ENCODE peak calls at places on chromosomes 6 and 20, in ten cellular contexts. X is AG10803; V is heart left ventricle; O is BE2C; B is adrenal gland; S is fibroblast of pulmonary artery; D is right cardiac atrium; L is thyroid gland; Q is Karpas-422; T is CD8-positive, alpha-beta T cell. U is an unnamed sample.
A peak's percentile ranks its signal among the peaks of the same experiment; 100 is the strongest.

GRCh38 chr20:17936791-17937687 is 31.6 kb downstream of the SNX5 start:
- DNase-seq in X (peak; percentile 69), V (peak; percentile 62), O (no peak), B (no peak), S (peak; percentile 72), D (peak; percentile 89), L (peak; percentile 50), Q (no peak), T (no peak), U (peak; percentile 19)

GRCh38 chr6:54467384-54467783 is 159.1 kb downstream of the TINAG start:
- DNase-seq in X (no peak), V (no peak), O (no peak), B (no peak), S (no peak), D (no peak), L (no peak), Q (no peak), T (no peak), U (no peak)

GRCh38 chr6:143337201-143337949 is 113.1 kb downstream of the ADAT2 start:
- DNase-seq in X (no peak), V (peak; percentile 25), O (peak; percentile 79), B (peak; percentile 56), S (peak; percentile 23), D (peak; percentile 75), L (peak; percentile 36), Q (peak; percentile 85), T (no peak), U (no peak)

GRCh38 chr6:134003542-134003951 is 48.9 kb downstream of the SLC2A12 start:
- DNase-seq in X (peak; percentile 51), V (no peak), O (no peak), B (no peak), S (no peak), D (no peak), L (no peak), Q (no peak), T (no peak), U (no peak)

GRCh38 chr6:124487778-124488431 is 474.3 kb upstream of the RNF217 start:
- DNase-seq in X (no peak), V (no peak), O (no peak), B (no peak), S (peak; percentile 18), D (no peak), L (no peak), Q (no peak), T (no peak), U (no peak)

GRCh38 chr20:49181265-49181877 is 6.8 kb downstream of the STAU1 start:
- DNase-seq in X (no peak), V (no peak), O (no peak), B (no peak), S (no peak), D (no peak), L (no peak), Q (no peak), T (no peak), U (no peak)

GRCh38 chr6:119890470-119890869 is 540.9 kb upstream of the MAN1A1 start:
- DNase-seq in X (no peak), V (no peak), O (no peak), B (no peak), S (no peak), D (no peak), L (no peak), Q (no peak), T (no peak), U (no peak)

GRCh38 chr6:108031968-108032367 is 42.6 kb downstream of the OSTM1 start:
- DNase-seq in X (no peak), V (no peak), O (peak; percentile 5), B (no peak), S (no peak), D (peak; percentile 32), L (no peak), Q (no peak), T (no peak), U (no peak)

GRCh38 chr6:41286544-41287346 is at the start of gene TREM1:
- DNase-seq in X (peak; percentile 70), V (peak; percentile 42), O (no peak), B (peak; percentile 61), S (peak; percentile 96), D (peak; percentile 58), L (no peak), Q (no peak), T (no peak), U (no peak)

GRCh38 chr6:55869731-55870130 is 5.7 kb downstream of the BMP5 start:
- DNase-seq in X (no peak), V (no peak), O (no peak), B (no peak), S (no peak), D (no peak), L (no peak), Q (no peak), T (no peak), U (no peak)

GRCh38 chr6:55868910-55869479 is 6.4 kb downstream of the BMP5 start:
- DNase-seq in X (no peak), V (no peak), O (no peak), B (no peak), S (no peak), D (no peak), L (no peak), Q (no peak), T (no peak), U (peak; percentile 15)

GRCh38 chr6:55875420-55875819 is at the start of gene BMP5:
- DNase-seq in X (no peak), V (no peak), O (no peak), B (no peak), S (no peak), D (no peak), L (no peak), Q (no peak), T (no peak), U (no peak)

DNA sequence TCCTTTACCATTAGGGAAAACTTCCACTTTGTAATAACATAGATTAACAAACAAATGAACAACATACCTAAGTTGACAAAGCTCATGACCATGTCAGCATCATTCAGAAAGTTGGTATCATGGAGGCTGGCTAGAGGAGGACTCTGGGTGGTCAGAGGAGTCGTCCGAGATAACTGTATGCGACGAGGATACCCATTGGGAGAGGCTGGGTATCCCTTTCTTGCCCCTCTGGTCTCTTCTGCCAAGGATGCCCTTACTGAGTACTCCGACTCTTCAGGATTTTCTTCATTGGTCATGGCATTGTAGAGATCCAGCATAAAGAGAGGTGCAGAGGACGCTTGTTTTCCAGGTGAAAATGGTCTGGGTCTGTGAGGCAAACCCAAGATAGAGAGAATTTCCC is 1.1 kb downstream of the BMP5 start:
- DNase-seq in X (no peak), V (no peak), O (no peak), B (no peak), S (no peak), D (no peak), L (no peak), Q (no peak), T (no peak), U (no peak)
- H3K4me3 ChIP-seq in X (no peak overlapping the region), V (peak overlapping the region; percentile 44), O (no peak overlapping the region), B (no peak overlapping the region), S (no peak overlapping the region), D (no peak overlapping the region), L (no peak overlapping the region), Q (no peak overlapping the region), T (no peak overlapping the region), U (no peak overlapping the region)

DNA sequence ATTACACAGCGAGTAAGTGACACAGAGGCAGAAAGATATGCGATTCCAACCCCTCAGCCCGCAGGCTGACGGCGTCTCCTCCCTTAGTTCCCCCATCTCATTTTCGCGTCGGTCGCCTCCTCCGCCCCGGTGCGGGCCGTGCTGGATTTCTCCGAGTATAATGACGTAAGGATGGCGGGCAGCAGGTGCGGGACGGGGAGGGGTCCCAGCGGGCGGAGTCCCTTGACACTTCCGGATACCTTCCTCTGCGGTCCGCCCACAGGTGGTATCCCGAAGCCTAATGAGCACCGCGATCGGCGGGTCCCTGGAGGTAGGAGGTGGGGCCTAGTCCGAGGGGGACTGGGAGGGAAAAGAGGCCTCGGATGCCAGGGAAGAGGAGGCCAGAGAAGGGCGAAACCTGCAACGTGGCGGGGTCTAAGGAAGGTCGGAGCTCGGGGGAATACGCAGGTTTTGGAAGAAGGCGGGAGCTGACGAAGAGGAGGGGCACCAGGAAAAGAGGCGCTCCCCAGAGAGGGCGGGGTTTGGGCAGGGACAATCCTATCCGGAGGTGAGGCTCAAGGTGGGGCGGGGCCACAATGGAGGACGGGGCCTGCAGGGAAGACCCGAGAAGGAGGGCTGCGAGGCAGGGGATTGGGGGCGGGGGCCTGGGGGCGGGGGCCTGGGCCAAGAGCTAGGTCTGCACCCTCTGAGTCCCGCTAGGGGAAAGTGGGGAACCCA is 3.6 kb downstream of the PRSS16 start:
- DNase-seq in X (no peak), V (no peak), O (peak; percentile 83), B (peak; percentile 78), S (peak; percentile 30), D (peak; percentile 84), L (peak; percentile 98), Q (peak; percentile 77), T (no peak), U (peak; percentile 92)
- H3K4me3 ChIP-seq in X (peak overlapping the region; percentile 53), V (peak overlapping the region; percentile 39), O (peak overlapping the region; percentile 62), B (no peak overlapping the region), S (peak overlapping the region; percentile 57), D (peak overlapping the region; percentile 35), L (peak overlapping the region; percentile 24), Q (peak overlapping the region; percentile 62), T (peak overlapping the region; percentile 56), U (peak overlapping the region; percentile 59)

GRCh38 chr20:16241911-16242310 is 331.3 kb downstream of the KIF16B start:
- DNase-seq in X (no peak), V (no peak), O (peak; percentile 33), B (no peak), S (no peak), D (no peak), L (no peak), Q (peak; percentile 61), T (no peak), U (no peak)

GRCh38 chr20:16240355-16240754 is 332.9 kb downstream of the KIF16B start:
- DNase-seq in X (no peak), V (no peak), O (no peak), B (no peak), S (no peak), D (no peak), L (no peak), Q (no peak), T (no peak), U (no peak)

DNA sequence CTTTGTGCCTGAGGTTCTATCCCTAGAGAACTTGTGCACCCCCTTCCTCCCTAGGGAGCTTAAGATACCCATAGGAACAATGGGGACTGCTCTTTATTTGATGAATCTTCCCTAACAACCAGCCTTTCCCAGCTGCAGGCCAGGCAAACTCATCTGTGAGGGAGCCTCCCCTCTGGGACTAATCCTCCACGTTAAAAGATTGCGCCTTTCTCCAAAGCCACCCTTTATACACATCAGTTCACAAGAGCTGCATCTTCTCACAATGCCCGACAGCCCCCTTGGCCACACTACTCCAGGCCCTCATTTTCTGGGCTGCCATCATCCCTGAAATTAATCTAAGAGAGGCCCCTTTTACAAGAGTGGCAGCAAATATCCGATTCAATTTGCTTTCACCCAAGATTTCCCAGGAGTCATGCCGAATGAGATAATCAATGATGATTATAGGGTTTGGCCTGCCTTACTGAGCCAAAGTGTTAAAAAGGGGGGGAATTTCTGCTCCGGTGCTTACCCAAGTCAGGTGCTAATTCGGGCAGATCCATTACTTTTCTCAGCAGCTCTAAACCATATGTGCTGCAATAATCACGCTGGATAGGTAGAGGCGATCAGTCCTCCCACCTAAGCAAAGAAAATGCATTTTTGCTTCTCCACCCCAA is 336.5 kb downstream of the KIF16B start:
- DNase-seq in X (no peak), V (no peak), O (no peak), B (no peak), S (no peak), D (no peak), L (no peak), Q (no peak), T (no peak), U (no peak)
- H3K4me3 ChIP-seq in X (no peak overlapping the region), V (no peak overlapping the region), O (no peak overlapping the region), B (no peak overlapping the region), S (no peak overlapping the region), D (no peak overlapping the region), L (no peak overlapping the region), Q (no peak overlapping the region), T (no peak overlapping the region), U (no peak overlapping the region)

GRCh38 chr20:50857348-50857747 is 62.5 kb downstream of the BCAS4 start:
- DNase-seq in X (no peak), V (no peak), O (no peak), B (no peak), S (no peak), D (no peak), L (no peak), Q (no peak), T (no peak), U (no peak)
- H3K4me3 ChIP-seq in X (no peak overlapping the region), V (no peak overlapping the region), O (no peak overlapping the region), B (no peak overlapping the region), S (no peak overlapping the region), D (no peak overlapping the region), L (no peak overlapping the region), Q (no peak overlapping the region), T (no peak overlapping the region), U (no peak overlapping the region)